ENCODE peak calls at places on chromosomes 11 and 22, in four cellular contexts. P, C, V and S are unnamed samples.

GRCh38 chr22:19691721-19692341 is 22.5 kb upstream of the SEPTIN5 start:
- DNase-seq in P (peak; percentile 71), V (peak; percentile 68), C (peak; percentile 56), S (peak; percentile 63)

GRCh38 chr11:102111011-102111786 is 952 bp downstream of the YAP1 start:
- DNase-seq in P (peak; percentile 89), V (peak; percentile 96), C (no peak), S (peak; percentile 58)

GRCh38 chr11:122888162-122888561 is 5.6 kb downstream of the JHY start:
- DNase-seq in V (no peak), P (no peak), C (no peak), S (no peak)

GRCh38 chr22:40463017-40463631 is 92.7 kb downstream of the SGSM3 start:
- DNase-seq in V (no peak), C (peak; percentile 84), P (no peak), S (no peak)

GRCh38 chr11:95229199-95230053 is 1.6 kb downstream of the SESN3 start:
- DNase-seq in C (peak; percentile 68), V (peak; percentile 33), P (peak; percentile 52), S (peak; percentile 48)

GRCh38 chr11:96012086-96012824 is 88.3 kb upstream of the MTMR2 start:
- DNase-seq in C (peak; percentile 75), V (peak; percentile 92), P (peak; percentile 82), S (peak; percentile 75)

GRCh38 chr11:14620027-14620511 is 23.5 kb upstream of the PDE3B start:
- DNase-seq in P (no peak), C (no peak), V (peak; percentile 74), S (no peak)

GRCh38 chr11:35617687-35618496 is at the start of gene FJX1:
- DNase-seq in P (peak; percentile 95), C (peak; percentile 78), V (peak; percentile 92), S (peak; percentile 91)

GRCh38 chr11:35163707-35164496 is 24.9 kb downstream of the CD44 start:
- DNase-seq in P (no peak), V (no peak), C (no peak), S (no peak)

GRCh38 chr11:134691985-134692384 is 279.9 kb upstream of the B3GAT1 start:
- DNase-seq in C (no peak), V (no peak), P (peak; percentile 53), S (peak; percentile 21)

GRCh38 chr11:656866-657265 is 19.8 kb downstream of the DRD4 start:
- DNase-seq in C (no peak), V (no peak), P (no peak), S (no peak)

GRCh38 chr11:12430912-12431311 is 53.5 kb downstream of the PARVA start:
- DNase-seq in P (peak; percentile 94), C (no peak), V (peak; percentile 95), S (peak; percentile 92)

GRCh38 chr11:13336246-13336873 is 58.8 kb downstream of the BMAL1 start:
- DNase-seq in P (peak; percentile 66), V (no peak), C (no peak), S (no peak)

GRCh38 chr22:31313366-31314147 is 21.3 kb upstream of the PIK3IP1 start:
- DNase-seq in C (peak; percentile 81), P (peak; percentile 73), V (peak; percentile 89), S (peak; percentile 93)

GRCh38 chr11:106133529-106133928 is 56.1 kb downstream of the AASDHPPT start:
- DNase-seq in V (no peak), P (peak; percentile 7), C (no peak), S (peak; percentile 13)

GRCh38 chr11:134658481-134659080 is 246.5 kb upstream of the B3GAT1 start:
- DNase-seq in P (no peak), V (no peak), C (no peak), S (no peak)

GRCh38 chr22:48091656-48092223 is 1329.3 kb downstream of the TBC1D22A start:
- DNase-seq in P (no peak), C (no peak), V (no peak), S (no peak)

GRCh38 chr22:35203583-35203982 is 53.7 kb upstream of the HMGXB4 start:
- DNase-seq in V (no peak), C (no peak), P (no peak), S (no peak)

GRCh38 chr22:29092243-29092642 is 19.4 kb downstream of the KREMEN1 start:
- DNase-seq in V (no peak), C (no peak), P (no peak), S (no peak)

GRCh38 chr11:130888790-130889189 is 27.5 kb downstream of the SNX19 start:
- DNase-seq in V (no peak), C (no peak), P (no peak), S (no peak)

GRCh38 chr11:105937331-105937730 is 84.7 kb downstream of the MSANTD4 start:
- DNase-seq in P (peak; percentile 14), V (peak; percentile 21), C (no peak), S (peak; percentile 72)

GRCh38 chr11:71293961-71294782 is 41.8 kb upstream of the SHANK2 start:
- DNase-seq in C (no peak), P (no peak), V (no peak), S (no peak)

GRCh38 chr11:70494559-70495350 is 96.4 kb downstream of the CTTN start:
- DNase-seq in C (peak; percentile 63), P (no peak), V (no peak), S (no peak)

GRCh38 chr11:104043137-104043536 is 6.7 kb downstream of the DDI1 start:
- DNase-seq in V (no peak), P (no peak), C (no peak), S (no peak)

GRCh38 chr22:41746563-41747400 is 47.5 kb downstream of the MEI1 start:
- DNase-seq in V (peak; percentile 88), C (peak; percentile 81), P (peak; percentile 93), S (peak; percentile 82)

GRCh38 chr11:65776196-65776595 is 4.6 kb downstream of the AP5B1 start:
- DNase-seq in C (peak; percentile 82), V (peak; percentile 75), P (peak; percentile 41), S (no peak)
- H3K27me3 ChIP-seq in C (no peaks in the 10 kb centered on the region), V (no peaks in the 10 kb centered on the region), P (no peaks in the 10 kb centered on the region), S (no peaks in the 10 kb centered on the region)

GRCh38 chr11:64298966-64299846 is 952 bp upstream of the CATSPERZ start:
- DNase-seq in V (peak; percentile 42), C (peak; percentile 84), P (peak; percentile 68), S (no peak)
- H3K27me3 ChIP-seq in V (peaks cover 78% of the 10 kb centered on the region), C (peaks cover 76% of the 10 kb centered on the region), P (peaks cover 7% of the 10 kb centered on the region), S (peaks cover 34% of the 10 kb centered on the region)

GRCh38 chr11:113473983-113474361 is 1.2 kb downstream of the DRD2 start:
- DNase-seq in V (no peak), P (no peak), C (no peak), S (no peak)

GRCh38 chr11:113476553-113476952 is 1.4 kb upstream of the DRD2 start:
- DNase-seq in V (no peak), P (no peak), C (no peak), S (no peak)

GRCh38 chr11:113477321-113477720 is 2.1 kb upstream of the DRD2 start:
- DNase-seq in V (peak; percentile 48), C (no peak), P (no peak), S (no peak)

GRCh38 chr11:113475160-113475761 is at the start of gene DRD2:
- DNase-seq in C (no peak), P (peak; percentile 42), V (peak; percentile 27), S (no peak)

DNA sequence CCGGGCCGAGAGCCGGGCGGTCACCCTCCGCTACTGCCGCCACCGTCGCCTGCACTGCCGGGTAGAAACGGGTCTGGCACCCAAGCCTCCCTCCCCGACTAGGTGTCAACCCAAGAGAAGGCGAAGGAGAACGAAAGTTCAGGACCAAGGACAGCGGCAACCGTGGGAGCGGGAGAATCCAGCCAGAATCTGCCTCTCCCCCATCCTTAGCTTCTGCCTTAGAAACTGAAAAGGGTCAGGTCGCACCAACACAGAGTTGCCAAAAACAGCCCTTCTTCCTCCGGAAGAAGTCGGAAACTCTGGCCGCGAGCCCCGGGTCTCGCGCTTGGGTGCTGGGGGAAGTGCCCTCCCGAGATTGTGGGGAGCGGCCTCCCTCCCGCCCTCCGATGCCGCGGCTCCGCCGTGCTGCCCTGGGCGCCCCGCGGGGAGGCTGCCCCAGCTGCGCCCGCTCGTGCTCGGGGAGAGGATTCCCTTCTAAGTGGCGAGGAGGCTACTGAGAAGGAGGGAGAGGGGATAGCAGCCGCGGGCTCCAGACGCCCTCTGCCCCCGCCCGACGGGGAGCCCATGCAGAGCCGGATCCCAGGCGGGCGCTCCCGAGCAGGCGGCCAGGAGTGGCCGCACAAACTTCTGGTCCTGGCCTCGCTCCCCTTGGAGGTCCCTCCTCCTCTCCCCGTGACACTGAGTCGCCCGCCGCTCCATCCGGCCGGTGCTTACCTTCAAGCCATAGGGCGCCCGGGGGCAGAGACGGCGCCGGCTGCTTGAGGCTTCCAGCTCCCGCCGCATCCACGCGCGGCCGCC is 637 bp downstream of the DRD2 start:
- DNase-seq in C (no peak), P (peak; percentile 78), V (peak; percentile 88), S (peak; percentile 64)
- H3K27me3 ChIP-seq in C (peaks cover 76% of the 10 kb centered on the region), P (peaks cover 75% of the 10 kb centered on the region), V (peaks cover 59% of the 10 kb centered on the region), S (peaks cover 28% of the 10 kb centered on the region)

DNA sequence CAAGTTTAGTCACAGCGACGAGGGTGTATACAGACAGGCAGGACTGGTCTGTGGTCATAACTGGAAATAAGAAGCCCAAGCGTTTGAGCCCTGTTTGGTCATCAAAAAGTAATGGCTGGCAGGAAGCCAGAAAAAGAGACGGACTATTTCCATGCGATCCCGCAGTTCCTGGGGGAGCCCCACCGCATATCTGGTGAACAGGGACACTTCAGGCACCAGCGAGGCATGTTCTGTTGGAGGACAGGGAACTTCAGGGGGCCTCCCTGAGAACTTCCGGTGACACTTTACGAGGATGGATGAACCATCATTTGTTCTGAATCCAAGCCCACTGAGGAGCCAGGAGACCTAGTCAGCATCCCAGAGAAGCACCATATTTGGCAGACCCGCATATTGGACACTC is 29.7 kb upstream of the TRIM29 start:
- DNase-seq in C (no peak), V (no peak), P (no peak), S (no peak)
- H3K27me3 ChIP-seq in C (peaks cover 67% of the 10 kb centered on the region), V (peaks cover 74% of the 10 kb centered on the region), P (peaks cover 23% of the 10 kb centered on the region), S (no peaks in the 10 kb centered on the region)

GRCh38 chr22:37098976-37099577 is 10.4 kb downstream of the TMPRSS6 start:
- DNase-seq in V (no peak), P (no peak), C (no peak), S (no peak)

GRCh38 chr22:37094239-37094638 is 15.3 kb downstream of the TMPRSS6 start:
- DNase-seq in V (no peak), C (no peak), P (no peak), S (no peak)

GRCh38 chr22:37091986-37092385 is 17.5 kb downstream of the TMPRSS6 start:
- DNase-seq in V (no peak), C (no peak), P (no peak), S (no peak)

GRCh38 chr22:37092997-37093396 is 16.5 kb downstream of the TMPRSS6 start:
- DNase-seq in C (no peak), P (no peak), V (no peak), S (no peak)

GRCh38 chr22:37095113-37095512 is 14.4 kb downstream of the TMPRSS6 start:
- DNase-seq in V (no peak), C (no peak), P (no peak), S (no peak)
- H3K27me3 ChIP-seq in V (no peaks in the 10 kb centered on the region), C (peaks cover 23% of the 10 kb centered on the region), P (peaks cover 43% of the 10 kb centered on the region), S (peaks cover 4% of the 10 kb centered on the region)

GRCh38 chr11:10246991-10247390 is 47.0 kb downstream of the SBF2 start:
- DNase-seq in P (peak; percentile 29), V (no peak), C (no peak), S (no peak)
- H3K27me3 ChIP-seq in P (no peaks in the 10 kb centered on the region), V (no peaks in the 10 kb centered on the region), C (no peaks in the 10 kb centered on the region), S (no peaks in the 10 kb centered on the region)

GRCh38 chr22:22576244-22576988 is 17.4 kb upstream of the PRAME start:
- DNase-seq in V (peak; percentile 68), C (no peak), P (peak; percentile 68), S (peak; percentile 17)
- H3K27me3 ChIP-seq in V (no peaks in the 10 kb centered on the region), C (no peaks in the 10 kb centered on the region), P (peaks cover 29% of the 10 kb centered on the region), S (no peaks in the 10 kb centered on the region)

GRCh38 chr11:43546561-43547410 is 133.8 kb upstream of the HSD17B12 start:
- DNase-seq in V (no peak), C (no peak), P (no peak), S (no peak)
- H3K27me3 ChIP-seq in V (peaks cover 11% of the 10 kb centered on the region), C (peaks cover 39% of the 10 kb centered on the region), P (no peaks in the 10 kb centered on the region), S (no peaks in the 10 kb centered on the region)